ENCODE peak calls at places on chromosomes 11 and 22, in four cellular contexts. One of them, this sample, is unnamed.
A peak's percentile ranks its signal among the peaks of the same experiment; 100 is the strongest.

GRCh38 chr11:127006311-127006710 is 5.7 kb upstream of the KIRREL3 start:
- DNase-seq in neuronal stem cell: no peak
- DNase-seq in A549: no peak
- DNase-seq in psoas muscle: no peak
- DNase-seq in this sample: no peak

GRCh38 chr11:71145988-71146824 is 106.2 kb downstream of the SHANK2 start:
- DNase-seq in psoas muscle: no peak
- DNase-seq in A549: no peak
- DNase-seq in neuronal stem cell: no peak
- DNase-seq in this sample: no peak

GRCh38 chr11:113533425-113533698 is 58.2 kb upstream of the DRD2 start:
- DNase-seq in neuronal stem cell: no peak
- DNase-seq in psoas muscle: no peak
- DNase-seq in A549: no peak
- DNase-seq in this sample: no peak

GRCh38 chr11:74035264-74035663 is 26.4 kb upstream of the UCP3 start:
- DNase-seq in A549: peak; percentile 30
- DNase-seq in psoas muscle: no peak
- DNase-seq in neuronal stem cell: no peak
- DNase-seq in this sample: no peak

GRCh38 chr11:3035333-3035732 is 21.9 kb downstream of the CARS1 start:
- DNase-seq in A549: no peak
- DNase-seq in neuronal stem cell: no peak
- DNase-seq in psoas muscle: no peak
- DNase-seq in this sample: no peak

GRCh38 chr11:45366196-45366595 is 80.1 kb upstream of the SYT13 start:
- DNase-seq in A549: no peak
- DNase-seq in psoas muscle: no peak
- DNase-seq in neuronal stem cell: no peak
- DNase-seq in this sample: no peak

GRCh38 chr22:39628563-39629080 is 58.1 kb downstream of the CACNA1I start:
- DNase-seq in A549: no peak
- DNase-seq in neuronal stem cell: no peak
- DNase-seq in psoas muscle: no peak
- DNase-seq in this sample: no peak

GRCh38 chr11:77590194-77590591 is 440 bp downstream of the AQP11 start:
- DNase-seq in A549: peak; percentile 57
- DNase-seq in psoas muscle: no peak
- DNase-seq in neuronal stem cell: peak; percentile 17
- DNase-seq in this sample: peak; percentile 10

GRCh38 chr11:2474059-2474901 is 29.5 kb downstream of the KCNQ1 start:
- DNase-seq in psoas muscle: no peak
- DNase-seq in neuronal stem cell: no peak
- DNase-seq in A549: no peak
- DNase-seq in this sample: no peak

GRCh38 chr11:110452720-110453119 is 23.0 kb downstream of the FDX1 start:
- DNase-seq in neuronal stem cell: no peak
- DNase-seq in psoas muscle: no peak
- DNase-seq in A549: no peak
- DNase-seq in this sample: no peak

GRCh38 chr11:126332221-126332711 is 23.2 kb upstream of the ST3GAL4 start:
- DNase-seq in psoas muscle: peak; percentile 89
- DNase-seq in neuronal stem cell: no peak
- DNase-seq in A549: no peak
- DNase-seq in this sample: no peak

GRCh38 chr11:56152333-56152732 is 7.8 kb downstream of the OR8K5 start:
- DNase-seq in psoas muscle: no peak
- DNase-seq in neuronal stem cell: no peak
- DNase-seq in A549: peak; percentile 29
- DNase-seq in this sample: no peak

GRCh38 chr22:41575533-41575932 is 14.1 kb downstream of the PMM1 start:
- DNase-seq in neuronal stem cell: no peak
- DNase-seq in psoas muscle: no peak
- DNase-seq in A549: no peak
- DNase-seq in this sample: no peak

GRCh38 chr11:22304337-22304961 is 33.7 kb upstream of the SLC17A6 start:
- DNase-seq in neuronal stem cell: no peak
- DNase-seq in psoas muscle: no peak
- DNase-seq in A549: peak; percentile 52
- DNase-seq in this sample: peak; percentile 8

GRCh38 chr22:45312856-45313255 is 3.1 kb downstream of the FAM118A start:
- DNase-seq in psoas muscle: no peak
- DNase-seq in A549: no peak
- DNase-seq in neuronal stem cell: no peak
- DNase-seq in this sample: no peak

GRCh38 chr11:114192841-114193389 is 103.3 kb upstream of the NNMT start:
- DNase-seq in A549: no peak
- DNase-seq in psoas muscle: no peak
- DNase-seq in neuronal stem cell: no peak
- DNase-seq in this sample: no peak

GRCh38 chr22:29804985-29805384 is 33.1 kb downstream of the ASCC2 start:
- DNase-seq in A549: no peak
- DNase-seq in psoas muscle: no peak
- DNase-seq in neuronal stem cell: no peak
- DNase-seq in this sample: no peak

GRCh38 chr11:116506446-116506845 is 266.3 kb downstream of the BUD13 start:
- DNase-seq in A549: no peak
- DNase-seq in psoas muscle: no peak
- DNase-seq in neuronal stem cell: no peak
- DNase-seq in this sample: no peak

GRCh38 chr11:70667767-70668166 is 269.4 kb downstream of the CTTN start:
- DNase-seq in A549: no peak
- DNase-seq in psoas muscle: no peak
- DNase-seq in neuronal stem cell: no peak
- DNase-seq in this sample: no peak

GRCh38 chr11:22625448-22626287 is at the start of gene FANCF:
- DNase-seq in neuronal stem cell: peak; percentile 97
- DNase-seq in psoas muscle: peak; percentile 87
- DNase-seq in A549: peak; percentile 99
- DNase-seq in this sample: peak; percentile 97

GRCh38 chr11:2750601-2751522 is 51.1 kb upstream of the KCNQ1OT1 start:
- DNase-seq in psoas muscle: no peak
- DNase-seq in neuronal stem cell: no peak
- DNase-seq in A549: no peak
- DNase-seq in this sample: no peak

GRCh38 chr11:110565344-110565684 is 135.6 kb downstream of the FDX1 start:
- DNase-seq in psoas muscle: no peak
- DNase-seq in A549: peak; percentile 11
- DNase-seq in neuronal stem cell: no peak
- DNase-seq in this sample: no peak

GRCh38 chr11:134228625-134229024 is 4.2 kb downstream of the VPS26B start:
- DNase-seq in psoas muscle: no peak
- DNase-seq in neuronal stem cell: no peak
- DNase-seq in A549: no peak
- DNase-seq in this sample: no peak

GRCh38 chr11:86706341-86707131 is 34.1 kb upstream of the ME3 start:
- DNase-seq in A549: peak; percentile 46
- DNase-seq in neuronal stem cell: no peak
- DNase-seq in psoas muscle: no peak
- DNase-seq in this sample: no peak

GRCh38 chr11:125351045-125351867 is 144.8 kb downstream of the FEZ1 start:
- DNase-seq in psoas muscle: no peak
- DNase-seq in A549: no peak
- DNase-seq in neuronal stem cell: no peak
- DNase-seq in this sample: no peak

GRCh38 chr11:77130763-77131513 is 2.9 kb downstream of the MYO7A start:
- DNase-seq in psoas muscle: peak; percentile 54
- DNase-seq in neuronal stem cell: no peak
- DNase-seq in A549: no peak
- DNase-seq in this sample: no peak

GRCh38 chr11:32385998-32386397 is 49.3 kb downstream of the WT1 start:
- DNase-seq in A549: peak; percentile 44
- DNase-seq in psoas muscle: no peak
- DNase-seq in neuronal stem cell: peak; percentile 11
- DNase-seq in this sample: no peak

GRCh38 chr11:88491674-88492073 is 154.1 kb upstream of the CTSC start:
- DNase-seq in neuronal stem cell: no peak
- DNase-seq in A549: no peak
- DNase-seq in psoas muscle: no peak
- DNase-seq in this sample: no peak

GRCh38 chr22:39254789-39255298 is 10.1 kb upstream of the PDGFB start:
- DNase-seq in neuronal stem cell: no peak
- DNase-seq in psoas muscle: peak; percentile 59
- DNase-seq in A549: peak; percentile 48
- DNase-seq in this sample: peak; percentile 37

GRCh38 chr11:40094954-40095353 is 1364.5 kb downstream of the LRRC4C start:
- DNase-seq in psoas muscle: no peak
- DNase-seq in A549: no peak
- DNase-seq in neuronal stem cell: no peak
- DNase-seq in this sample: no peak

GRCh38 chr22:20567371-20567847 is 60.0 kb downstream of the MED15 start:
- DNase-seq in psoas muscle: no peak
- DNase-seq in A549: peak; percentile 40
- DNase-seq in neuronal stem cell: no peak
- DNase-seq in this sample: no peak

GRCh38 chr22:17777717-17778044 is 3.4 kb upstream of the BID start:
- DNase-seq in neuronal stem cell: no peak
- DNase-seq in A549: no peak
- DNase-seq in psoas muscle: no peak
- DNase-seq in this sample: no peak
- H3K27ac ChIP-seq in neuronal stem cell: no peak overlapping the region
- H3K27ac ChIP-seq in A549: no peak overlapping the region
- H3K27ac ChIP-seq in psoas muscle: no peak overlapping the region
- H3K27ac ChIP-seq in this sample: peak overlapping the region; percentile 88

DNA sequence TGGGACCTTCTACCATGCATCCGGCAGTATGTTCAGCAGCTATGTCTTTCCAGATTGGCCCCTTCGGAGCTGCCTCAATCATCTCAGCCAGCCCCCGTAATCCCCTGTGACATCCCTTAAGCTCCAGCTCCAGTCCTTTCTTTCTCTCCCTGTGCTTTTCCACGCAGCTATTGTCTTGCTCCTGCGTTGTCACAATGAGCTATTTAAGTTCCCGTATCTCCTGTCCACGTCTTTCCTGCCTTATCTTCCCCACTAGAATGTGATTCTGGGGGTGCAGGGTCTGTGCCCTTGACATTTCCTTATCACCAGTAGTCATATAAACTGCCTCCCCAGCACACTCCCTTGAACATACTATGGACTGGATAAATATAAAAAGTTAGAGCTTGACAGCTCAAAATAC is 5.1 kb upstream of the ETS1 start:
- DNase-seq in psoas muscle: no peak
- DNase-seq in neuronal stem cell: peak; percentile 35
- DNase-seq in A549: no peak
- DNase-seq in this sample: no peak
- H3K4me3 ChIP-seq in psoas muscle: no peak overlapping the region
- H3K4me3 ChIP-seq in neuronal stem cell: no peak overlapping the region
- H3K4me3 ChIP-seq in A549: no peak overlapping the region
- H3K4me3 ChIP-seq in this sample: no peak overlapping the region

DNA sequence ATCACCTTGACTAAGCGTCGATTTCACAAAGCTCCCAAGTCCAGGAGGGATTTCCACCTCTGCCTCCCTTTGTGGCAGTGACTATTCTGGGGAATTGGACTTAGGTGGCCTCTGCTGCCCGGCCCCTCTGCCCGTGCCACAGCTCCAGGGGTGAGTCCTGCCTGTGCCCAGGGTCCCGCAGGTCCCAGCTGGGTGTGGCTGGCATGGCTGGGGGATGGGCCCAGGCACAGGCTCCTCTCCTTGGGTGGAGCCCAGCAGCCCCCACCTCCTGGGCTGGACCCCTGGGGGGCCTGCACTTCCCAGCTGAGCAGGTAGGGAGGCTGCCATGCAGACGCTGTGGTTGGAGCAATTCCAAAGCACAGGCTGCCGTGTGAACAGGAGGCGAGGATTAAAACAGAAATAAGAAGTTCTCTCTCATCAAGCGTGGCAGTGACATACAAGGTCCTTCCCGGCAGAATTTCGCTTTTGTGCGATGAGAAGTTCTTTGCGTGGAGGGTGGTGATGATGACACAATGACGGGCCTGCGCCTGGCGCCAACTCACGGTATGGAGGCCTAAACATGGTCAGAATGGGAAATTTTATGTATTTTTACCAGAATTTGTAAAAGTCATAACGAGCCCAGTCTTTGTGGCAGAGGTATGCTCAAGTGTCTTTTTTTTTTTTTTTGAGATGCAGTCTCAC is 107.3 kb downstream of the BRD1 start:
- DNase-seq in psoas muscle: no peak
- DNase-seq in A549: no peak
- DNase-seq in neuronal stem cell: no peak
- DNase-seq in this sample: no peak
- H3K9me3 ChIP-seq in psoas muscle: no peaks in the 10 kb centered on the region
- H3K9me3 ChIP-seq in A549: no peaks in the 10 kb centered on the region
- H3K9me3 ChIP-seq in neuronal stem cell: no peaks in the 10 kb centered on the region
- H3K9me3 ChIP-seq in this sample: no peaks in the 10 kb centered on the region

DNA sequence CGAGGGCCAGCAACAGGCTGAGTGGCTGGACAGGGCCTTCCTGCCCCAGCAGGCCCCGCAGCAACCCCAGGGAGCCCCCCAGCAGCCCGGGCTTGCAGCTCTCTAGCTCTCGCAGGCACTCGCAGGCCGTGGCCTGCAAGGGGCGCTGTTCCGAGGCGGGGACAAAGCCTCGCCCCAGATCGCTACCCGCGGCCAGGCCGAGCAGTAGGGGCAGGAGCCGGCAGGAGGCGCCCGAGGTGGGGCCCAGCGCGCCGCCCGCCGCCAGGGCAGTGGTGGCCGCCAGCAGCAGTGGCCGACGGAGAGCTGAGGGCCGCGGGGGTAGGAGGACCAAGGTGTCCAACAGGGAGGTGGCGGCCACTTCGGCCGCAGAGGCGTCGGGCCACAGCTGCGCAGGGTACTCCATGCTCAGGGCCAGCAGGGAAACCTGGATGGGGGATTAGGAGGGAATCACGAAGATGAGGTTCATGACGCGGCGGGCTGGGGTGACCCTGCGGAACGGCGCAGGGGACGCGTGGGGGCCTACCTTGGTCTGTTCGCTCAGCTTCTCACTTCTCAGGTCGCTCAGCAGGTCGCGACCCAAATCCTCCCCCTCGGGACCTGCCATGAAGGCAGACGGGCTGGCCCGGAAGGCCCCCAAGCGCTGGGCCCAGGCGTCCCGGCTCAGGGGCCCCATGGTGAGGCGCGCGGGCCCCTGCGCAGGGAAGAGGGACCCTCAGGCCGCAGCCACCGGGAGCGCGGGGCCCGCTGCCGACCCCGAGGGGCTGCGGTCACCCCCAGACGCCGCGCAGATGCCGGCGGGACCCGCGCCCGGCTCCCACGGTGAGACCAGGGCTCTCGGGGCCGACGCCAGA is 632 bp downstream of the AP5B1 start:
- DNase-seq in A549: peak; percentile 88
- DNase-seq in psoas muscle: peak; percentile 84
- DNase-seq in neuronal stem cell: peak; percentile 62
- DNase-seq in this sample: peak; percentile 77
- H3K27ac ChIP-seq in A549: peak overlapping the region; percentile 98
- H3K27ac ChIP-seq in psoas muscle: peak overlapping the region; percentile 79
- H3K27ac ChIP-seq in neuronal stem cell: no peak overlapping the region
- H3K27ac ChIP-seq in this sample: peak overlapping the region; percentile 75

GRCh38 chr22:23066200-23067022 is 3.9 kb upstream of the GNAZ start:
- DNase-seq in neuronal stem cell: no peak
- DNase-seq in psoas muscle: no peak
- DNase-seq in A549: no peak
- DNase-seq in this sample: no peak
- H3K4me3 ChIP-seq in neuronal stem cell: no peak overlapping the region
- H3K4me3 ChIP-seq in psoas muscle: no peak overlapping the region
- H3K4me3 ChIP-seq in A549: no peak overlapping the region
- H3K4me3 ChIP-seq in this sample: no peak overlapping the region

This sample was measured in naive thymus-derived CD4-positive, alpha-beta T cell.